ENCODE peak calls at places on chromosomes 5 and 9, in four cellular contexts. One of them, this sample, is unnamed.
A peak's percentile ranks its signal among the peaks of the same experiment; 100 is the strongest.

GRCh38 chr9:76798527-76798926 is 34.3 kb downstream of the PCA3 start:
- DNase-seq in H54: no peak
- DNase-seq in activated T-helper 1 cell treated with anti-CD3 and anti-CD28 coated beads, Interleukin-2, amount 50 U/mL, for 16 hours: no peak
- DNase-seq in activated T-cell treated with anti-CD3 and anti-CD28 coated beads for 1 hour: no peak
- DNase-seq in this sample: no peak

GRCh38 chr5:103207001-103207400 is 51.6 kb upstream of the MACIR start:
- DNase-seq in H54: no peak
- DNase-seq in activated T-helper 1 cell treated with anti-CD3 and anti-CD28 coated beads, Interleukin-2, amount 50 U/mL, for 16 hours: no peak
- DNase-seq in activated T-cell treated with anti-CD3 and anti-CD28 coated beads for 1 hour: no peak
- DNase-seq in this sample: no peak

GRCh38 chr9:133151601-133152525 is 11.9 kb downstream of the GBGT1 start:
- DNase-seq in H54: no peak
- DNase-seq in activated T-cell treated with anti-CD3 and anti-CD28 coated beads for 1 hour: no peak
- DNase-seq in activated T-helper 1 cell treated with anti-CD3 and anti-CD28 coated beads, Interleukin-2, amount 50 U/mL, for 16 hours: no peak
- DNase-seq in this sample: no peak

GRCh38 chr5:3226171-3226570 is 369.5 kb upstream of the IRX1 start:
- DNase-seq in H54: no peak
- DNase-seq in activated T-helper 1 cell treated with anti-CD3 and anti-CD28 coated beads, Interleukin-2, amount 50 U/mL, for 16 hours: no peak
- DNase-seq in activated T-cell treated with anti-CD3 and anti-CD28 coated beads for 1 hour: no peak
- DNase-seq in this sample: no peak

GRCh38 chr5:81268797-81269196 is 32.6 kb upstream of the ZCCHC9 start:
- DNase-seq in activated T-cell treated with anti-CD3 and anti-CD28 coated beads for 1 hour: no peak
- DNase-seq in H54: peak; percentile 43
- DNase-seq in activated T-helper 1 cell treated with anti-CD3 and anti-CD28 coated beads, Interleukin-2, amount 50 U/mL, for 16 hours: no peak
- DNase-seq in this sample: no peak

GRCh38 chr5:32153723-32154122 is 20.4 kb downstream of the GOLPH3 start:
- DNase-seq in activated T-helper 1 cell treated with anti-CD3 and anti-CD28 coated beads, Interleukin-2, amount 50 U/mL, for 16 hours: no peak
- DNase-seq in H54: no peak
- DNase-seq in activated T-cell treated with anti-CD3 and anti-CD28 coated beads for 1 hour: no peak
- DNase-seq in this sample: no peak

GRCh38 chr5:64666058-64666457 is 24.2 kb upstream of the SHISAL2B start:
- DNase-seq in activated T-cell treated with anti-CD3 and anti-CD28 coated beads for 1 hour: no peak
- DNase-seq in activated T-helper 1 cell treated with anti-CD3 and anti-CD28 coated beads, Interleukin-2, amount 50 U/mL, for 16 hours: no peak
- DNase-seq in H54: no peak
- DNase-seq in this sample: no peak

GRCh38 chr5:38414348-38414747 is 142.1 kb downstream of the LIFR start:
- DNase-seq in activated T-helper 1 cell treated with anti-CD3 and anti-CD28 coated beads, Interleukin-2, amount 50 U/mL, for 16 hours: no peak
- DNase-seq in H54: no peak
- DNase-seq in activated T-cell treated with anti-CD3 and anti-CD28 coated beads for 1 hour: no peak
- DNase-seq in this sample: no peak

GRCh38 chr5:172956936-172957335 is 2.3 kb upstream of the RPL26L1 start:
- DNase-seq in activated T-helper 1 cell treated with anti-CD3 and anti-CD28 coated beads, Interleukin-2, amount 50 U/mL, for 16 hours: no peak
- DNase-seq in activated T-cell treated with anti-CD3 and anti-CD28 coated beads for 1 hour: no peak
- DNase-seq in H54: no peak
- DNase-seq in this sample: no peak

GRCh38 chr9:21558627-21559401 is 76.7 kb upstream of the IFNE start:
- DNase-seq in activated T-helper 1 cell treated with anti-CD3 and anti-CD28 coated beads, Interleukin-2, amount 50 U/mL, for 16 hours: no peak
- DNase-seq in activated T-cell treated with anti-CD3 and anti-CD28 coated beads for 1 hour: no peak
- DNase-seq in H54: no peak
- DNase-seq in this sample: no peak

GRCh38 chr9:130173462-130173876 is 1.3 kb downstream of the NCS1 start:
- DNase-seq in H54: no peak
- DNase-seq in activated T-helper 1 cell treated with anti-CD3 and anti-CD28 coated beads, Interleukin-2, amount 50 U/mL, for 16 hours: no peak
- DNase-seq in activated T-cell treated with anti-CD3 and anti-CD28 coated beads for 1 hour: no peak
- DNase-seq in this sample: no peak

GRCh38 chr9:91101598-91102168 is 260.0 kb downstream of the AUH start:
- DNase-seq in activated T-cell treated with anti-CD3 and anti-CD28 coated beads for 1 hour: peak; percentile 48
- DNase-seq in H54: no peak
- DNase-seq in activated T-helper 1 cell treated with anti-CD3 and anti-CD28 coated beads, Interleukin-2, amount 50 U/mL, for 16 hours: peak; percentile 58
- DNase-seq in this sample: peak; percentile 62

GRCh38 chr9:78234810-78235209 is 1.1 kb upstream of the CEP78 start:
- DNase-seq in H54: no peak
- DNase-seq in activated T-helper 1 cell treated with anti-CD3 and anti-CD28 coated beads, Interleukin-2, amount 50 U/mL, for 16 hours: no peak
- DNase-seq in activated T-cell treated with anti-CD3 and anti-CD28 coated beads for 1 hour: no peak
- DNase-seq in this sample: no peak

GRCh38 chr5:67206381-67207328 is 10.1 kb upstream of the CD180 start:
- DNase-seq in H54: peak; percentile 69
- DNase-seq in activated T-helper 1 cell treated with anti-CD3 and anti-CD28 coated beads, Interleukin-2, amount 50 U/mL, for 16 hours: peak; percentile 61
- DNase-seq in activated T-cell treated with anti-CD3 and anti-CD28 coated beads for 1 hour: peak; percentile 59
- DNase-seq in this sample: peak; percentile 85

GRCh38 chr9:125516381-125516960 is 190.5 kb downstream of the MAPKAP1 start:
- DNase-seq in activated T-helper 1 cell treated with anti-CD3 and anti-CD28 coated beads, Interleukin-2, amount 50 U/mL, for 16 hours: no peak
- DNase-seq in activated T-cell treated with anti-CD3 and anti-CD28 coated beads for 1 hour: no peak
- DNase-seq in H54: no peak
- DNase-seq in this sample: no peak

GRCh38 chr5:179526978-179527377 is 23.4 kb upstream of the RUFY1 start:
- DNase-seq in activated T-cell treated with anti-CD3 and anti-CD28 coated beads for 1 hour: no peak
- DNase-seq in H54: no peak
- DNase-seq in activated T-helper 1 cell treated with anti-CD3 and anti-CD28 coated beads, Interleukin-2, amount 50 U/mL, for 16 hours: no peak
- DNase-seq in this sample: no peak

GRCh38 chr9:120946259-120946658 is 19.7 kb upstream of the TRAF1 start:
- DNase-seq in activated T-helper 1 cell treated with anti-CD3 and anti-CD28 coated beads, Interleukin-2, amount 50 U/mL, for 16 hours: no peak
- DNase-seq in H54: no peak
- DNase-seq in activated T-cell treated with anti-CD3 and anti-CD28 coated beads for 1 hour: no peak
- DNase-seq in this sample: no peak

GRCh38 chr5:84650448-84650847 is 265.8 kb upstream of the EDIL3 start:
- DNase-seq in activated T-helper 1 cell treated with anti-CD3 and anti-CD28 coated beads, Interleukin-2, amount 50 U/mL, for 16 hours: no peak
- DNase-seq in activated T-cell treated with anti-CD3 and anti-CD28 coated beads for 1 hour: no peak
- DNase-seq in H54: no peak
- DNase-seq in this sample: no peak

GRCh38 chr5:7518947-7519560 is 123.1 kb downstream of the ADCY2 start:
- DNase-seq in activated T-helper 1 cell treated with anti-CD3 and anti-CD28 coated beads, Interleukin-2, amount 50 U/mL, for 16 hours: no peak
- DNase-seq in activated T-cell treated with anti-CD3 and anti-CD28 coated beads for 1 hour: no peak
- DNase-seq in H54: no peak
- DNase-seq in this sample: no peak

GRCh38 chr9:112063151-112063550 is 111.9 kb downstream of the SUSD1 start:
- DNase-seq in activated T-helper 1 cell treated with anti-CD3 and anti-CD28 coated beads, Interleukin-2, amount 50 U/mL, for 16 hours: no peak
- DNase-seq in activated T-cell treated with anti-CD3 and anti-CD28 coated beads for 1 hour: no peak
- DNase-seq in H54: no peak
- DNase-seq in this sample: no peak

GRCh38 chr9:69324549-69325401 is at the start of gene ENTREP1:
- DNase-seq in activated T-cell treated with anti-CD3 and anti-CD28 coated beads for 1 hour: no peak
- DNase-seq in H54: peak; percentile 95
- DNase-seq in activated T-helper 1 cell treated with anti-CD3 and anti-CD28 coated beads, Interleukin-2, amount 50 U/mL, for 16 hours: no peak
- DNase-seq in this sample: no peak

GRCh38 chr9:83178717-83179116 is 115.8 kb upstream of the RASEF start:
- DNase-seq in activated T-helper 1 cell treated with anti-CD3 and anti-CD28 coated beads, Interleukin-2, amount 50 U/mL, for 16 hours: no peak
- DNase-seq in activated T-cell treated with anti-CD3 and anti-CD28 coated beads for 1 hour: no peak
- DNase-seq in H54: no peak
- DNase-seq in this sample: no peak

GRCh38 chr5:135160036-135160675 is 126.1 kb upstream of the PITX1 start:
- DNase-seq in H54: no peak
- DNase-seq in activated T-cell treated with anti-CD3 and anti-CD28 coated beads for 1 hour: no peak
- DNase-seq in activated T-helper 1 cell treated with anti-CD3 and anti-CD28 coated beads, Interleukin-2, amount 50 U/mL, for 16 hours: no peak
- DNase-seq in this sample: no peak

GRCh38 chr5:94218374-94218773 is 400.0 kb downstream of the KIAA0825 start:
- DNase-seq in H54: peak; percentile 38
- DNase-seq in activated T-cell treated with anti-CD3 and anti-CD28 coated beads for 1 hour: no peak
- DNase-seq in activated T-helper 1 cell treated with anti-CD3 and anti-CD28 coated beads, Interleukin-2, amount 50 U/mL, for 16 hours: no peak
- DNase-seq in this sample: no peak

This sample was measured in CD4-positive, alpha-beta T cell.